ENCODE peak calls at places on chromosomes 4 and X, in six cellular contexts. A is A549, I is right lobe of liver, D is astrocyte, K is adrenal gland, R is SK-N-SH. W is an unnamed sample.

GRCh38 chr4:16032871-16033505 is 50.8 kb downstream of the PROM1 start:
- DNase-seq in A (no peak), I (no peak), D (peak), K (no peak), R (no peak), W (no peak)

GRCh38 chr4:117817316-117817715 is 217.0 kb upstream of the NDST3 start:
- DNase-seq in A (no peak), I (no peak), D (peak), K (no peak), R (no peak), W (no peak)

GRCh38 chrX:96540111-96540631 is 144.5 kb upstream of the DIAPH2 start:
- DNase-seq in A (no peak), I (no peak), D (no peak), K (no peak), R (no peak), W (no peak)

GRCh38 chr4:135497563-135498152 is 1296.1 kb upstream of the PABPC4L start:
- DNase-seq in A (no peak), I (no peak), D (no peak), K (no peak), R (no peak), W (no peak)

GRCh38 chrX:138765061-138765460 is 53.5 kb upstream of the FGF13 start:
- DNase-seq in A (no peak), I (no peak), D (peak), K (no peak), R (no peak), W (peak)

GRCh38 chrX:77962068-77962902 is 7.2 kb downstream of the PGAM4 start:
- DNase-seq in A (no peak), I (no peak), D (no peak), K (no peak), R (no peak), W (no peak)

GRCh38 chrX:129529685-129530281 is 6.5 kb upstream of the SMARCA1 start:
- DNase-seq in A (no peak), I (no peak), D (peak), K (peak), R (peak), W (peak)

GRCh38 chrX:44218465-44218864 is 125.0 kb downstream of the EFHC2 start:
- DNase-seq in A (no peak), I (no peak), D (no peak), K (no peak), R (no peak), W (no peak)

GRCh38 chr4:7388627-7389026 is 46.1 kb downstream of the PSAPL1 start:
- DNase-seq in A (no peak), I (no peak), D (no peak), K (no peak), R (peak), W (no peak)

GRCh38 chr4:99677161-99677560 is 19.5 kb upstream of the C4orf54 start:
- DNase-seq in A (no peak), I (no peak), D (no peak), K (no peak), R (no peak), W (no peak)

GRCh38 chr4:153188966-153189801 is 15.1 kb upstream of the TRIM2 start:
- DNase-seq in A (no peak), I (no peak), D (peak), K (no peak), R (no peak), W (peak)

GRCh38 chr4:74531952-74532794 is 87.2 kb downstream of the AREG start:
- DNase-seq in A (peak), I (no peak), D (peak), K (no peak), R (peak), W (peak)

GRCh38 chr4:6499241-6499605 is 26.8 kb upstream of the PPP2R2C start:
- DNase-seq in A (no peak), I (no peak), D (no peak), K (no peak), R (no peak), W (no peak)

GRCh38 chr4:66769436-66769835 is 775.9 kb downstream of the CENPC start:
- DNase-seq in A (no peak), I (no peak), D (no peak), K (no peak), R (no peak), W (no peak)

GRCh38 chr4:14257903-14258302 is 630.4 kb upstream of the BOD1L1 start:
- DNase-seq in A (no peak), I (no peak), D (no peak), K (no peak), R (no peak), W (no peak)

GRCh38 chr4:152500798-152501434 is 35.0 kb downstream of the FBXW7 start:
- DNase-seq in A (peak), I (no peak), D (peak), K (peak), R (peak), W (peak)

GRCh38 chr4:186931519-186931918 is 207.9 kb upstream of the FAT1 start:
- DNase-seq in A (no peak), I (no peak), D (peak), K (no peak), R (no peak), W (no peak)

GRCh38 chr4:55543858-55544257 is 2.9 kb downstream of the CLOCK start:
- DNase-seq in A (no peak), I (no peak), D (no peak), K (no peak), R (peak), W (peak)

GRCh38 chr4:115433501-115433900 is 320.1 kb upstream of the NDST4 start:
- DNase-seq in A (no peak), I (no peak), D (no peak), K (no peak), R (no peak), W (no peak)

GRCh38 chrX:8668797-8669196 is 63.1 kb downstream of the ANOS1 start:
- DNase-seq in A (no peak), I (no peak), D (no peak), K (no peak), R (no peak), W (no peak)

GRCh38 chr4:122777846-122778501 is 45.5 kb downstream of the BBS12 start:
- DNase-seq in A (no peak), I (no peak), D (peak), K (no peak), R (no peak), W (peak)

GRCh38 chr4:106481801-106482200 is 113.2 kb upstream of the GIMD1 start:
- DNase-seq in A (no peak), I (no peak), D (no peak), K (no peak), R (no peak), W (no peak)

DNA sequence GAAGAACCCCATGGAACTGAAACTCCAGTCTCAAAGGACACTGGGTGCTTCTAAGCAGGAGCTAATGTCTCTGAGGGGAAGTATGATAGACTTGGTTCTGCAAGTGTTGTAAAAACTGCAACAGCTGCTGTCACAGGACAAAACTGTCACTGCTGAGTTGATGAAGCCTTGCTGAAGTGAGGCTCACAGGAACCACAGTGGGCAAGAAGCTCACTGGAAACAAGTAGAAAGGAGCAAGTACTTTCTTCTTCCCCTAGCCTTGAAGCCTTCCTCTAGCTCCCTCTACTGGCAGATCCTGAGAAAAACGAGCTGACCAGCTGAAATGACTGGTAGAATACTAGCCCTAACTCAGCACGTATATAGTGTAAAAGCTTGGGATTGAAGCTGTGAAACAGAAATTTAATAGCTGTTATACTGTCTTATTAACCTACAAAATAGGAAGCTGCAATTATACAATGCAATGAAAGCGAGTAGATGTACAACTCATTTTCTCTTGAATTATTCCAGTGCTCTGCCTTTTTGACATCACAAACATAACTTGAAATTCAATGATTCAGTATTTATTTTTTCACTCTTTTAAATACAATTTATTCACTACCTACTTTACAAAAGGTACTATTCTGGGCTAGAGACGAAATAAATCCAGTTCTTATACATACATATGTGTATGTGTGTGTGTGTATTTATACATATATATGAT is 91.4 kb downstream of the GABRB1 start:
- DNase-seq in A (peak), I (no peak), D (peak), K (peak), R (peak), W (peak)
- TF ChIP-seq CTCF in A (peak), I (peak), D (peak), K (peak), R (peak), W (peak)

GRCh38 chr4:98430708-98431403 is 169.7 kb downstream of the RAP1GDS1 start:
- DNase-seq in A (peak), I (no peak), D (peak), K (no peak), R (no peak), W (peak)

GRCh38 chr4:98434816-98435215 is 173.6 kb downstream of the RAP1GDS1 start:
- DNase-seq in A (no peak), I (no peak), D (no peak), K (no peak), R (no peak), W (no peak)

DNA sequence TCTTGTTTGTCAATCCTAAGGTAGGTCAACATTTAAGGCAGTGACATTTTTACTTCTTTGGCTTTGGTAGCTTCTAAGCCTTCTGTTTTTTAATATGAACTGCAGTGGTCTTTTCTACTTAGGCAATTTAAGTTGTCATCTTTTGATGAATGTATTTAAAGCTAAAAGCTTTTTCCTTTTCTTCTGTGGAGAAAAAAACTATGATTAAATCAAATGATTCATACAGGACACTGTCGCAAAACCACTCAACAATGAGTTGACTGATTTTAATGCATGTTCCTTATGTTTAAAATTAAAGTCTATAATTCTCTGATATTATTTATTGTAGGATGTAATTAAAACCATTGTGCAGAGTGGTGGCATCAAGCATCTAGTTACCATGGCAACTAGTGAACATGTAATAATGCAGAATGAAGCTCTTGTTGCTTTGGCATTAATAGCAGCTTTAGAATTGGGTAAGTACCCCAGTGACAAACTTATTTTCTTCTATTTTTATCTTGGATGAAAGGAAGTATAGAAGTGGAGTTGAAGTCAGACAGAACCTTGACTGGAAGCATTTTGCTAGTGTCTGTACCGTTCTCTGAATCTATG is 172.5 kb downstream of the RAP1GDS1 start:
- DNase-seq in A (no peak), I (no peak), D (no peak), K (no peak), R (peak), W (no peak)
- H3K4me3 ChIP-seq in A (no peak), I (no peak), D (no peak), K (no peak), R (no peak), W (no peak)

GRCh38 chrX:50677789-50678188 is 136.2 kb downstream of the SHROOM4 start:
- DNase-seq in A (no peak), I (no peak), D (no peak), K (no peak), R (no peak), W (no peak)

GRCh38 chrX:50684871-50685270 is 129.1 kb downstream of the SHROOM4 start:
- DNase-seq in A (no peak), I (no peak), D (no peak), K (no peak), R (no peak), W (no peak)

GRCh38 chrX:50680990-50681389 is 133.0 kb downstream of the SHROOM4 start:
- DNase-seq in A (no peak), I (no peak), D (no peak), K (no peak), R (peak), W (no peak)
- TF ChIP-seq CTCF in A (no peak), I (peak), D (peak), K (no peak), R (peak), W (peak)

DNA sequence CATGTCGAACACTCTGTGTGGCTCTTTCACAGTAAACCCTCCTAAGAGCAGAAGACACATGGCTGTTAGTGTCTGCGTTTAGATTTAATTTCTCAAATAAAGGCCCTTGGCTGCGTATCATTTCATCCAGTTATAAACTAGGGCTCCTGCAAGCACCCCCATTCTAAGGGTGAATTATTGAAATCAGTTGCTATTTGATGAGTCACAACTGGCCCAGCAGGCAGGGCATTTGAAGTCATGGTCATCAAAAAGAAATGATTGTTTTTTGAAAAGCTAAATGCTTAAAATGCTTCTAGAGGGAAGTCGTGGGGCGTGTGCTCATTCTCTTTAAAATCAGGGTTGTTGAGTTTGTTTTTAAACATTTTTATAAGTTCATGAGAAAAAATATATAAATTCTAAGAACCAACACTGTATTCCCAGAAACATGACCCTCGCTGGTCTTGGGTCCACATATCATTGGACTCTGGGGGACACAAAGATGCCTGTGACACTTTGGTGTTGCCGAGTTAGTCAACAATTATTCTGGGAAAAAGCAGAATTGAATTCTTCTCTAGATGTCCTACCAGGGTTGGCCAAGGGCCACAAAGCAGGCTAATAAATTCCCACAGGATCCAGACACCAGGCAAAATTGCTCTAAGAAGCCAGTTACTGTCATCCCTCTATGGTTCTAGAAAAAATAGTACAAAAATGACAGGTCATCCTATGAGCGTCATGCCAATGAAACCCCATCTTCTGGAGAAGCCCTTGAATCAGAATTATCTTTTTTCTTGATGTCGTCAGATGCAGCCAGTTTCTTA is 99.5 kb upstream of the MYOZ2 start:
- DNase-seq in A (no peak), I (no peak), D (peak), K (peak), R (no peak), W (no peak)
- H3K4me3 ChIP-seq in A (no peak), I (no peak), D (no peak), K (no peak), R (no peak), W (no peak)

GRCh38 chr4:144695721-144696120 is 49.8 kb downstream of the HHIP start:
- DNase-seq in A (no peak), I (no peak), D (no peak), K (no peak), R (no peak), W (no peak)

GRCh38 chr4:144701683-144702233 is 55.8 kb downstream of the HHIP start:
- DNase-seq in A (no peak), I (no peak), D (peak), K (peak), R (no peak), W (peak)

GRCh38 chr4:144699565-144699964 is 53.6 kb downstream of the HHIP start:
- DNase-seq in A (no peak), I (no peak), D (peak), K (no peak), R (no peak), W (peak)

DNA sequence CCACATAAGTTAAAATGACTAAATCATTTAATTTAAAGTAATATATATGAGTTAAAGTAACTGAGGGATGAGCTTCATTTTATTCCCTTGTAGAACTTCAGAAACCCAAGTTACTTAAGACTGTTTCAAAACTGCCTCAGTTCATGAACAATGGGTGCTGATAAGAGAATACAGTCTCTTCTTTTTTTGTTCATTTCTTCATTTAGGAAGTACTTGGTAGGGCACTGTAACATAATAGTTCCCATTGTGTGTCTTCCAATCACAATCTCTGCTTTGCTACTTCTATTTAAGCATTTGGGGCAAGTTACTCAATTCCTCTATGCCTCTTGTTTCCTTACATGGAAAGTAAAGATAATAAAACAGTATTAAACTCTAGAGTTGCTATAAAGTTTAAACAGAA is 50.4 kb downstream of the HHIP start:
- DNase-seq in A (no peak), I (no peak), D (no peak), K (no peak), R (no peak), W (peak)
- TF ChIP-seq CTCF in A (no peak), I (no peak), D (no peak), K (no peak), R (no peak), W (no peak)

GRCh38 chr4:47032405-47033106 is 1.2 kb downstream of the GABRB1 start:
- DNase-seq in A (peak), I (peak), D (peak), K (peak), R (peak), W (peak)
- H3K4me3 ChIP-seq in A (peak), I (peak), D (peak), K (no peak), R (peak), W (peak)

GRCh38 chr4:148441624-148441985 is 609 bp downstream of the NR3C2 start:
- DNase-seq in A (no peak), I (no peak), D (no peak), K (peak), R (peak), W (no peak)

GRCh38 chr4:148435654-148436406 is 6.4 kb downstream of the NR3C2 start:
- DNase-seq in A (no peak), I (no peak), D (no peak), K (no peak), R (no peak), W (no peak)

GRCh38 chr4:148436512-148436911 is 5.7 kb downstream of the NR3C2 start:
- DNase-seq in A (no peak), I (no peak), D (no peak), K (no peak), R (no peak), W (no peak)

GRCh38 chr4:148437439-148437838 is 4.8 kb downstream of the NR3C2 start:
- DNase-seq in A (no peak), I (no peak), D (no peak), K (no peak), R (no peak), W (no peak)

GRCh38 chr4:148438047-148438446 is 4.2 kb downstream of the NR3C2 start:
- DNase-seq in A (no peak), I (no peak), D (no peak), K (no peak), R (no peak), W (no peak)
- TF ChIP-seq CTCF in A (no peak), I (no peak), D (no peak), K (no peak), R (no peak), W (no peak)

GRCh38 chrX:20248592-20249192 is 18.0 kb downstream of the RPS6KA3 start:
- DNase-seq in A (no peak), I (no peak), D (no peak), K (no peak), R (no peak), W (no peak)
- H3K4me3 ChIP-seq in A (no peak), I (no peak), D (no peak), K (no peak), R (no peak), W (no peak)

DNA sequence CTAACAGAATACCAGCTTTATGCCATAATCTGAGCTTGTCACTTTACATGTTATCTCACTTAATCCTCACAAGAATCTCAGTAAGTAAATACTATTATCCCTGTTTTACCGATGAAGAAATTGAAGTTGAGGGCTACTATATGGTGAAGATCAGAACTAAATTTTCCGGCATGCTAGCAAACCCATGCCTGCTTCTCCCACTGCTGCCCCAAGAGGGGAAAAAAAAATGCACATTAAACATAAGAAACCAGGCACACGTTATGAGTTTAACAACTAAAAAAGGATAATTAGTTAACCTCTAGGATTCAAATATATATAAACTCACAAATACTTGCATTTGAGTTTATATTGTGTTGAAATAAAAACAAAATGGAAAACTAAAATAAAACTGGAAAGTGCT is 10.8 kb downstream of the SLC10A7 start:
- DNase-seq in A (no peak), I (no peak), D (no peak), K (no peak), R (no peak), W (no peak)
- TF ChIP-seq CTCF in A (no peak), I (no peak), D (no peak), K (no peak), R (peak), W (peak)

W was measured in fibroblast of the aortic adventitia.